ENCODE peak calls at places on chromosomes 11 and 22, in eight cellular contexts. Q is heart right ventricle, J is ovary, V is right cardiac atrium, L is brain microvascular endothelial cell, A is HFF-Myc, U is left ventricle myocardium inferior, G is GM06990. I is an unnamed sample.

GRCh38 chr11:74338963-74339362 is 27.5 kb upstream of the P4HA3 start:
- DNase-seq in Q (no peak), J (no peak), V (no peak), L (no peak), A (no peak), U (no peak), G (no peak), I (no peak)

GRCh38 chr11:130308059-130308458 is 6.7 kb downstream of the ZBTB44 start:
- DNase-seq in Q (no peak), J (no peak), V (no peak), L (no peak), A (no peak), U (no peak), G (no peak), I (no peak)

GRCh38 chr22:41597635-41597953 is 8.0 kb upstream of the PMM1 start:
- DNase-seq in Q (no peak), J (no peak), V (no peak), L (no peak), A (no peak), U (no peak), G (no peak), I (no peak)

GRCh38 chr11:41133023-41133422 is 326.4 kb downstream of the LRRC4C start:
- DNase-seq in Q (no peak), J (no peak), V (no peak), L (no peak), A (no peak), U (no peak), G (no peak), I (no peak)

GRCh38 chr11:23772081-23772480 is 724.8 kb upstream of the LUZP2 start:
- DNase-seq in Q (no peak), J (no peak), V (no peak), L (no peak), A (no peak), U (no peak), G (no peak), I (no peak)

GRCh38 chr11:4551346-4551979 is 6.5 kb downstream of the OR52M1 start:
- DNase-seq in Q (no peak), J (no peak), V (no peak), L (peak), A (no peak), U (no peak), G (no peak), I (peak)

GRCh38 chr11:95698939-95699562 is 90.5 kb downstream of the FAM76B start:
- DNase-seq in Q (no peak), J (no peak), V (no peak), L (no peak), A (no peak), U (no peak), G (no peak), I (no peak)

GRCh38 chr11:130699561-130699960 is 216.7 kb downstream of the SNX19 start:
- DNase-seq in Q (no peak), J (no peak), V (no peak), L (no peak), A (no peak), U (no peak), G (no peak), I (no peak)

GRCh38 chr11:1559103-1559951 is 12.7 kb downstream of the DUSP8 start:
- DNase-seq in Q (peak), J (peak), V (peak), L (no peak), A (no peak), U (peak), G (no peak), I (peak)

GRCh38 chr11:10770626-10771254 is 19.7 kb downstream of the CTR9 start:
- DNase-seq in Q (peak), J (no peak), V (peak), L (peak), A (peak), U (peak), G (no peak), I (no peak)

GRCh38 chr11:13635290-13635689 is 33.2 kb upstream of the FAR1 start:
- DNase-seq in Q (no peak), J (no peak), V (no peak), L (no peak), A (no peak), U (no peak), G (no peak), I (no peak)

GRCh38 chr11:112523477-112523876 is 262.8 kb upstream of the PLET1 start:
- DNase-seq in Q (peak), J (no peak), V (peak), L (no peak), A (no peak), U (peak), G (no peak), I (peak)

GRCh38 chr11:31690516-31690915 is 120.6 kb downstream of the PAX6 start:
- DNase-seq in Q (no peak), J (no peak), V (no peak), L (no peak), A (no peak), U (no peak), G (no peak), I (no peak)

GRCh38 chr22:44892803-44893730 is 116.7 kb downstream of the PHF21B start:
- DNase-seq in Q (no peak), J (no peak), V (no peak), L (no peak), A (no peak), U (no peak), G (no peak), I (no peak)

GRCh38 chr11:69241075-69241740 is 52.7 kb upstream of the MYEOV start:
- DNase-seq in Q (no peak), J (no peak), V (no peak), L (no peak), A (no peak), U (no peak), G (no peak), I (no peak)

GRCh38 chr22:19271856-19272535 is 19.5 kb downstream of the CLTCL1 start:
- DNase-seq in Q (no peak), J (no peak), V (no peak), L (peak), A (no peak), U (no peak), G (no peak), I (no peak)

GRCh38 chr11:17524221-17524620 is 20.0 kb downstream of the USH1C start:
- DNase-seq in Q (no peak), J (no peak), V (no peak), L (no peak), A (no peak), U (no peak), G (no peak), I (no peak)

GRCh38 chr11:107385361-107385982 is 72.2 kb downstream of the CWF19L2 start:
- DNase-seq in Q (no peak), J (no peak), V (no peak), L (peak), A (no peak), U (no peak), G (no peak), I (peak)

GRCh38 chr11:63915961-63916836 is 765 bp downstream of the RCOR2 start:
- DNase-seq in Q (peak), J (no peak), V (peak), L (no peak), A (no peak), U (peak), G (no peak), I (peak)

GRCh38 chr22:25048659-25049657 is 96.4 kb downstream of the KIAA1671 start:
- DNase-seq in Q (peak), J (peak), V (peak), L (peak), A (peak), U (peak), G (no peak), I (no peak)

GRCh38 chr11:32581556-32581955 is 2.1 kb upstream of the EIF3M start:
- DNase-seq in Q (no peak), J (no peak), V (no peak), L (no peak), A (no peak), U (no peak), G (no peak), I (no peak)

GRCh38 chr22:38564669-38565068 is 5.3 kb downstream of the DMC1 start:
- DNase-seq in Q (no peak), J (no peak), V (no peak), L (no peak), A (no peak), U (no peak), G (no peak), I (peak)

GRCh38 chr22:39745789-39746188 is 147.8 kb downstream of the ENTHD1 start:
- DNase-seq in Q (no peak), J (no peak), V (no peak), L (no peak), A (no peak), U (no peak), G (peak), I (no peak)

GRCh38 chr11:117298195-117298594 is 7.0 kb downstream of the BACE1-AS start:
- DNase-seq in Q (no peak), J (no peak), V (no peak), L (no peak), A (no peak), U (no peak), G (no peak), I (no peak)

GRCh38 chr11:96050435-96051182 is 126.7 kb upstream of the MTMR2 start:
- DNase-seq in Q (no peak), J (no peak), V (no peak), L (peak), A (no peak), U (no peak), G (no peak), I (peak)

GRCh38 chr11:9315078-9315688 is 790 bp upstream of the TMEM41B start:
- DNase-seq in Q (no peak), J (no peak), V (no peak), L (no peak), A (no peak), U (no peak), G (no peak), I (no peak)

GRCh38 chr11:87722756-87723599 is 452.3 kb downstream of the RAB38 start:
- DNase-seq in Q (no peak), J (no peak), V (peak), L (peak), A (no peak), U (no peak), G (no peak), I (peak)

GRCh38 chr11:17353228-17354021 is 1.8 kb downstream of the NCR3LG1 start:
- DNase-seq in Q (peak), J (peak), V (peak), L (peak), A (no peak), U (peak), G (peak), I (peak)

GRCh38 chr11:78714539-78714938 is 139.9 kb upstream of the NARS2 start:
- DNase-seq in Q (no peak), J (no peak), V (no peak), L (no peak), A (no peak), U (no peak), G (no peak), I (no peak)

GRCh38 chr11:71418643-71419042 is 29.6 kb downstream of the DHCR7 start:
- DNase-seq in Q (no peak), J (no peak), V (no peak), L (no peak), A (no peak), U (no peak), G (peak), I (no peak)

GRCh38 chr22:38230108-38230825 is 28.5 kb downstream of the MAFF start:
- DNase-seq in Q (no peak), J (no peak), V (no peak), L (no peak), A (peak), U (peak), G (no peak), I (peak)

GRCh38 chr11:1206391-1207271 is 16.2 kb upstream of the MUC5B start:
- DNase-seq in Q (no peak), J (no peak), V (no peak), L (no peak), A (no peak), U (no peak), G (peak), I (no peak)

GRCh38 chr11:77136074-77136473 is 8.0 kb downstream of the MYO7A start:
- DNase-seq in Q (no peak), J (no peak), V (no peak), L (peak), A (no peak), U (no peak), G (no peak), I (peak)

GRCh38 chr11:119375629-119376196 is 5.8 kb downstream of the USP2 start:
- DNase-seq in Q (peak), J (peak), V (peak), L (peak), A (no peak), U (peak), G (no peak), I (peak)

GRCh38 chr11:27456140-27456801 is 16.3 kb downstream of the LGR4 start:
- DNase-seq in Q (no peak), J (no peak), V (no peak), L (no peak), A (no peak), U (no peak), G (no peak), I (peak)

GRCh38 chr22:50169181-50169759 is 1.3 kb upstream of the PANX2 start:
- DNase-seq in Q (no peak), J (no peak), V (peak), L (no peak), A (no peak), U (no peak), G (no peak), I (no peak)
- H3K4me3 ChIP-seq in Q (peak), J (peak), V (peak), L (peak), A (no peak), U (peak), G (no peak), I (peak)

GRCh38 chr22:31062566-31063230 is 18.4 kb upstream of the SMTN start:
- DNase-seq in Q (no peak), J (no peak), V (no peak), L (no peak), A (no peak), U (no peak), G (no peak), I (peak)

GRCh38 chr22:31068970-31069369 is 12.1 kb upstream of the SMTN start:
- DNase-seq in Q (no peak), J (no peak), V (no peak), L (no peak), A (no peak), U (no peak), G (no peak), I (no peak)

DNA sequence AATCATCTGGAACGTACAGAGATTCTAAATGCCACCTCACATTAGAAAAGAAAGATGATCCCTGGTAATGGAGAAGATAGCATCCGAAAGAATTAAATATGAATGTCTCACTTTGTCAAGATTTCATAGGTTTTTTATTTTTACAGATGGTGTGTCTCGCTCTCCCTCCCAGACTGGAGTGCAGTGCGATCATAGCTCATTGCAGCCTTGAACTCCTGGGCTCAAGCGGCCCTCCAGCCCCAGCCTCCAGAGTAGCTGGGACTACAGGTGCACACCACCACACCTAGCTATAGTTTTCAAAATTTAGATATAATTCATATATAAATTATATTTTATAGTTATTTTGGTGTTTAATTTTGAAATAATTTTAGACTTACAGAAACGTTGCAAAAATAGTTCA is 16.7 kb upstream of the SMTN start:
- DNase-seq in Q (no peak), J (no peak), V (no peak), L (no peak), A (no peak), U (no peak), G (no peak), I (no peak)
- H3K4me3 ChIP-seq in Q (no peak), J (no peak), V (no peak), L (no peak), A (no peak), U (no peak), G (peak), I (no peak)

GRCh38 chr22:27804683-27805297 is 3.2 kb upstream of the MN1 start:
- DNase-seq in Q (peak), J (peak), V (peak), L (no peak), A (peak), U (peak), G (peak), I (peak)
- H3K4me3 ChIP-seq in Q (no peak), J (no peak), V (no peak), L (no peak), A (no peak), U (no peak), G (no peak), I (no peak)

GRCh38 chr11:109605006-109605405 is 183.0 kb downstream of the C11orf87 start:
- DNase-seq in Q (no peak), J (no peak), V (no peak), L (no peak), A (no peak), U (no peak), G (no peak), I (no peak)
- H3K4me3 ChIP-seq in Q (no peak), J (no peak), V (no peak), L (no peak), A (no peak), U (no peak), G (no peak), I (no peak)

I was measured in foreskin fibroblast.